ENCODE peak calls at places on chromosomes 13 and 19, in nine cellular contexts. C, K, Y, Z, M, W, P, A and O are unnamed samples. For H3K36me3, the result is how much of the 10 kb centered on the place peaks cover.

GRCh38 chr13:75705908-75706307 is 69.8 kb downstream of the LMO7 start:
- DNase-seq in C (no peak), K (no peak), Y (no peak), Z (no peak), M (no peak), W (no peak), P (no peak), A (no peak), O (no peak)

GRCh38 chr13:40503966-40504591 is 162.4 kb downstream of the FOXO1 start:
- DNase-seq in C (no peak), K (peak), Y (no peak), Z (no peak), M (peak), W (peak), P (no peak), A (peak), O (no peak)

GRCh38 chr19:49879243-49879960 is 1.9 kb downstream of the TBC1D17 start:
- DNase-seq in C (no peak), K (peak), Y (peak), Z (no peak), M (no peak), W (no peak), P (no peak), A (no peak), O (no peak)

GRCh38 chr13:99086149-99086868 is 108.4 kb upstream of the DOCK9 start:
- DNase-seq in C (no peak), K (peak), Y (no peak), Z (peak), M (peak), W (peak), P (peak), A (peak), O (no peak)

GRCh38 chr13:43939149-43939548 is 59.4 kb downstream of the LACC1 start:
- DNase-seq in C (no peak), K (peak), Y (no peak), Z (no peak), M (no peak), W (no peak), P (no peak), A (no peak), O (no peak)

GRCh38 chr13:34030782-34031181 is 212.8 kb downstream of the RFC3 start:
- DNase-seq in C (no peak), K (peak), Y (no peak), Z (no peak), M (peak), W (no peak), P (no peak), A (no peak), O (no peak)

GRCh38 chr19:5032101-5032967 is 63.4 kb downstream of the KDM4B start:
- DNase-seq in C (no peak), K (no peak), Y (no peak), Z (peak), M (peak), W (no peak), P (no peak), A (no peak), O (no peak)

GRCh38 chr13:34344761-34345600 is 527.0 kb downstream of the RFC3 start:
- DNase-seq in C (no peak), K (no peak), Y (no peak), Z (no peak), M (no peak), W (peak), P (no peak), A (peak), O (no peak)

GRCh38 chr13:93766719-93767118 is 540.1 kb downstream of the GPC6 start:
- DNase-seq in C (no peak), K (no peak), Y (no peak), Z (no peak), M (no peak), W (no peak), P (no peak), A (no peak), O (no peak)

GRCh38 chr13:52701728-52702480 is 37.7 kb downstream of the CNMD start:
- DNase-seq in C (no peak), K (no peak), Y (no peak), Z (no peak), M (no peak), W (no peak), P (no peak), A (no peak), O (no peak)

GRCh38 chr13:74838096-74838495 is 643.9 kb downstream of the TBC1D4 start:
- DNase-seq in C (no peak), K (no peak), Y (no peak), Z (no peak), M (no peak), W (no peak), P (no peak), A (no peak), O (peak)

GRCh38 chr13:45200701-45201230 is at the start of gene KCTD4:
- DNase-seq in C (no peak), K (no peak), Y (no peak), Z (no peak), M (peak), W (peak), P (no peak), A (peak), O (no peak)

GRCh38 chr13:96091164-96091931 is 1.4 kb downstream of the HS6ST3 start:
- DNase-seq in C (no peak), K (no peak), Y (no peak), Z (peak), M (peak), W (no peak), P (no peak), A (peak), O (no peak)

GRCh38 chr13:41622545-41623429 is 165.4 kb downstream of the RGCC start:
- DNase-seq in C (no peak), K (peak), Y (no peak), Z (no peak), M (peak), W (peak), P (no peak), A (peak), O (no peak)

GRCh38 chr19:45876411-45877197 is 9.3 kb downstream of the IRF2BP1 start:
- DNase-seq in C (no peak), K (no peak), Y (no peak), Z (peak), M (peak), W (peak), P (no peak), A (peak), O (no peak)

GRCh38 chr19:57850553-57851017 is 926 bp downstream of the ZNF587 start:
- DNase-seq in C (no peak), K (peak), Y (no peak), Z (peak), M (peak), W (peak), P (no peak), A (peak), O (no peak)

GRCh38 chr13:29877456-29878096 is 27.2 kb upstream of the UBL3 start:
- DNase-seq in C (no peak), K (no peak), Y (no peak), Z (no peak), M (no peak), W (no peak), P (no peak), A (no peak), O (no peak)

GRCh38 chr13:56850852-56851251 is 289.9 kb upstream of the PRR20A start:
- DNase-seq in C (no peak), K (no peak), Y (no peak), Z (no peak), M (no peak), W (no peak), P (no peak), A (no peak), O (no peak)

DNA sequence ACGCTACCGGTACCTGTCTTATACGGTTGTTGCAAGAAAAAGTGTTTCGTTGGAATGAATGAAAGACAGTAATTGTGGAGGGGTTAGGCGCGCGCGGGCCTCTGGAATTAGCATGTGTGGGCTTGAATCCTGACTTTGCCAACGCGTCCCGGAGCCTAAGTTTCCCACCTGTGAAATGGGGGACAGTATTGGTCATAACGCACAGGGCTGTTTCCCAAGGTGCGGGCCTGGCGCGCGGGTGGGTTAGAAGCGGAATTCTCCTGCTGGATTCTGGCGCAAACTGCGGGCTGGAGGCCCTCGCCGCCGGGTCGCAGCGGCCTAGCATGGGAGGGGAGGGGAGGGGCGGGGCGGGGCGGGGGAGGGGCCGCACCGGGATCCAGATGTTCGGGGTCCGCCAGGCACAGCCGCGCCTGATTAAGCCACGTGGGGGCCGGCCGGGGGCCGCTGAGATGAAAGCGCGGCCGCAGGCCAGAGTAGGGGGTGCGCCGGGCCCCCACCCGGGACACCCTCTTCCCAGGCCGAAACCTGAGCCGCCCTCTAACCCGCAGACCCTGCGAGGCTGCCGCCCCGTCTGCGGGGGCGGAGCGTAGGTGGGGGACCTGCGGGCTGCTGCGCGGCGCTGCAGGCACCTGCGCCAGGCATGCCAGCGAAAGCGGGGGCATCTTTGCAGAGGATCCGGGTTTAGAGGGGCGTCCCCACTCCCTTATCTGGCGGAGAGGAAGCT is 1.2 kb upstream of the TMEM59L start:
- DNase-seq in C (no peak), K (no peak), Y (no peak), Z (peak), M (no peak), W (no peak), P (no peak), A (no peak), O (no peak)
- TF ChIP-seq EZH2 in C (no peak), K (no peak), Y (no peak), Z (peak), M (peak), W (peak), P (no peak), A (peak), O (no peak)

GRCh38 chr13:114065926-114066774 is 66.3 kb downstream of the RASA3 start:
- DNase-seq in C (no peak), K (no peak), Y (no peak), Z (no peak), M (peak), W (no peak), P (peak), A (no peak), O (no peak)
- H3K9ac ChIP-seq in C (peak), K (peak), Y (peak), Z (no peak), M (peak), W (peak), P (peak), A (peak), O (no peak)

DNA sequence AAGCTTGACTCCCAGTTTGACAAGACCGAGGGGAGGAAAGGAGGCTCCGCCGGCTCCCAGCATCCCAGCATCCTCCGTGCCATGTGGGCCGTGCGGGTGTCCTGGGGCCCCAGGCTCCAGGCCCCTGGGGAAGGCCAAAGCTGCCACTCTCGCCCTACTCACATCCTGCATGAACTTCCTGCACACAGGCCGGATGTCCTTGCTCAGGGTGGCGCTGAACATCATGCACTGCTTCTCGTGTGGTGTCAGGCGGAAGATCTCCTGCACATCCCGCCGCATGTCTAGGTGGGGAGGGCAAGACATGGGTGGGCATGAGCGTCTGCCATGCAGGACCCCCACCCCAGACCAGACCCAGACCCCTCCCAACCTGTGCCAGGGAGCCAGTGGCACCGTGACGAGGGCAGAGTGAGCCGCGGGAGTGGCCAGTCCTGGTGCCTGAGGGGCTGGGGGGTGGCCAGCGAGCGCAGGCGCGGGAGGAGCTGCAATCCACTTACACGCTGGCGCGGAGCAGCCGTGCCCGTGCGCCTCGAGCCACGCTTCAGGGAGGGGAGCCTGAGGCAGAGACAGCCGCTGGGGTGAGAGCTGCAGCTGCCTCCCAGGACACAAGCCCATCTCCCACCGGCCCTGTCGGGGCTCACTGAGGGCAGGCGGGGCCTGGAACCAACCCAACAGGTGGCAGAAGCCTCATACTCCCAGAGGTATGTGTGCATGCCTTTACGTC is 8.9 kb downstream of the DDX39A start:
- DNase-seq in C (no peak), K (no peak), Y (no peak), Z (no peak), M (no peak), W (no peak), P (no peak), A (no peak), O (no peak)
- H3K36me3 ChIP-seq in C (under half), K (half or more), Y (under half), Z (under half), M (under half), W (under half), P (under half), A (half or more), O (half or more)

GRCh38 chr13:27929868-27930267 is 10.1 kb downstream of the PDX1 start:
- DNase-seq in C (no peak), K (no peak), Y (no peak), Z (no peak), M (no peak), W (no peak), P (no peak), A (no peak), O (no peak)
- TF ChIP-seq EZH2 in C (no peak), K (no peak), Y (no peak), Z (no peak), M (no peak), W (no peak), P (no peak), A (no peak), O (no peak)

GRCh38 chr19:10346509-10346908 is 7.1 kb upstream of the ICAM3 start:
- DNase-seq in C (no peak), K (no peak), Y (no peak), Z (no peak), M (peak), W (no peak), P (no peak), A (no peak), O (no peak)
- H3K9ac ChIP-seq in C (no peak), K (no peak), Y (no peak), Z (no peak), M (no peak), W (no peak), P (no peak), A (no peak), O (no peak)

GRCh38 chr19:44661205-44661604 is 10.1 kb upstream of the CEACAM19 start:
- DNase-seq in C (no peak), K (no peak), Y (no peak), Z (no peak), M (no peak), W (no peak), P (no peak), A (no peak), O (no peak)

GRCh38 chr19:44661904-44662303 is 9.4 kb upstream of the CEACAM19 start:
- DNase-seq in C (no peak), K (no peak), Y (no peak), Z (no peak), M (no peak), W (no peak), P (no peak), A (no peak), O (no peak)

GRCh38 chr19:44658069-44658727 is 13.1 kb upstream of the CEACAM19 start:
- DNase-seq in C (no peak), K (no peak), Y (no peak), Z (no peak), M (peak), W (no peak), P (no peak), A (no peak), O (no peak)

GRCh38 chr19:44662686-44663085 is 8.6 kb upstream of the CEACAM19 start:
- DNase-seq in C (no peak), K (no peak), Y (no peak), Z (no peak), M (no peak), W (peak), P (no peak), A (peak), O (no peak)

GRCh38 chr19:44660081-44660480 is 11.2 kb upstream of the CEACAM19 start:
- DNase-seq in C (no peak), K (peak), Y (no peak), Z (no peak), M (no peak), W (no peak), P (no peak), A (no peak), O (no peak)
- H3K36me3 ChIP-seq in C (under half), K (half or more), Y (under half), Z (under half), M (half or more), W (half or more), P (under half), A (under half), O (half or more)

DNA sequence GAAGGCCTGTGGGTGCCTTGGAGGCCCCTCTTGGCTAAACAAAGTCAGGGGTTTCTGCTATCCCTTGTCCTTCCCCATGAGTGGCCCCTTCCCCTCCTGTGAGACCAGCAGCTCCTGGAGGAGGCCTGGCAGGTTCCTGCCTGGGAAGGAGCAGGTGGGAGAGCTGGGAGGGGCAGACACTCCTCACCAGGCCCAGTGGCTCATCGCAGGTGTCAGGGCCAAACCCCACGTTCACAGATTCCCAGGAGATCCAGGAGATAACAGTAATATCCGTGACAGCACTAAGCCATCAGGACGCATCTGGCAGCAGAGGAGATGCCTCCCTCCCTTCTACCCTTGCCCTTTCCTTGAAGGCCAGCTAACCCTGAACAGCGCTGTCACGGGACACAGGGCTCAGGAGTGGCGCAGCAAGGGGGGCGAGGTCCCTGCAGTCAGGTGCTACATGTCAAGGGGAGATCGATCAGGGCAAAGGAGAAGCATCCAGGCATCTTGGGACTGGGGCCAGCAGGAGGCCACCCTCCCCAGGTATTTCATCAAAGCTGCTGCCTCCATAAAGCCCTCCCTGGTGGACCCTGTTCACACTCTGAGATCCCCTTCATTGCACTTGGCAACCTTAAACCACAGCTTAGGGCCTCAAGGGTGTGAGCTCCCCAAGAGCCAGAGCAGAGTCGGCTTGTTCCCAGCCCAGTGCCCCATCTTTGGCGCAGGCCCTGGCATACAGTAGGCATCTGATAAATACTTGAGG is 4.8 kb downstream of the CEBPA start:
- DNase-seq in C (no peak), K (no peak), Y (no peak), Z (no peak), M (no peak), W (no peak), P (no peak), A (no peak), O (no peak)
- TF ChIP-seq EZH2 in C (no peak), K (no peak), Y (no peak), Z (no peak), M (no peak), W (no peak), P (no peak), A (no peak), O (no peak)